ENCODE peak calls at places on chromosomes 3 and 15, in nine cellular contexts. K, V, M, U, C, S, B, T and X are unnamed samples. For H3K27me3, the result is how much of the 10 kb centered on the place peaks cover.

GRCh38 chr15:77497108-77497737 is 76.5 kb downstream of the HMG20A start:
- DNase-seq in M (peak), B (no peak), K (peak), T (peak), S (peak), U (no peak), C (peak), V (no peak), X (no peak)

GRCh38 chr15:29704950-29705597 is 117.2 kb downstream of the TJP1 start:
- DNase-seq in S (no peak), U (no peak), C (no peak), T (no peak), B (no peak), V (no peak), K (no peak), M (no peak), X (no peak)

GRCh38 chr15:26355671-26356070 is 417.2 kb downstream of the GABRB3 start:
- DNase-seq in C (no peak), U (no peak), S (no peak), B (no peak), M (no peak), K (no peak), T (no peak), V (no peak), X (no peak)

GRCh38 chr15:46703352-46703861 is 1013.9 kb upstream of the SEMA6D start:
- DNase-seq in T (no peak), V (no peak), K (no peak), B (no peak), U (no peak), M (no peak), S (no peak), C (no peak), X (no peak)

GRCh38 chr15:93331545-93332117 is 242.6 kb upstream of the RGMA start:
- DNase-seq in C (no peak), B (no peak), V (no peak), S (peak), K (no peak), M (no peak), T (no peak), U (no peak), X (no peak)

GRCh38 chr3:65902304-65902793 is 136.4 kb downstream of the MAGI1 start:
- DNase-seq in S (peak), M (no peak), C (no peak), K (peak), U (no peak), T (no peak), B (no peak), V (no peak), X (no peak)

GRCh38 chr3:4753073-4753691 is 226.1 kb upstream of the BHLHE40 start:
- DNase-seq in C (no peak), T (no peak), B (no peak), S (no peak), V (no peak), M (no peak), K (no peak), U (no peak), X (no peak)

GRCh38 chr15:51114437-51115119 is 19.9 kb upstream of the TNFAIP8L3 start:
- DNase-seq in T (no peak), M (no peak), U (no peak), C (peak), B (no peak), V (no peak), K (peak), S (no peak), X (no peak)

GRCh38 chr3:195110647-195111321 is 160.2 kb downstream of the XXYLT1 start:
- DNase-seq in K (peak), S (no peak), C (no peak), U (no peak), T (peak), V (no peak), B (no peak), M (no peak), X (no peak)

GRCh38 chr3:193333229-193333628 is 45.3 kb downstream of the ATP13A5 start:
- DNase-seq in B (no peak), V (no peak), C (no peak), U (no peak), S (no peak), M (no peak), T (no peak), K (no peak), X (no peak)

GRCh38 chr3:49661281-49661680 is 12.9 kb upstream of the APEH start:
- DNase-seq in U (no peak), V (no peak), B (no peak), S (no peak), C (peak), K (no peak), M (no peak), T (no peak), X (no peak)

GRCh38 chr15:46280753-46281521 is 646.1 kb downstream of the SQOR start:
- DNase-seq in M (no peak), V (no peak), S (peak), B (no peak), U (no peak), T (no peak), C (no peak), K (no peak), X (no peak)

GRCh38 chr3:183548262-183548769 is 7.2 kb downstream of the KLHL6 start:
- DNase-seq in S (peak), M (peak), T (no peak), K (peak), B (no peak), C (peak), U (no peak), V (no peak), X (no peak)

GRCh38 chr3:66106788-66107187 is 68.1 kb upstream of the MAGI1 start:
- DNase-seq in M (no peak), U (no peak), T (no peak), S (no peak), C (peak), B (no peak), V (no peak), K (no peak), X (no peak)

GRCh38 chr3:161084277-161084676 is 20.9 kb downstream of the B3GALNT1 start:
- DNase-seq in C (no peak), V (no peak), T (no peak), M (no peak), K (no peak), B (no peak), U (no peak), S (no peak), X (no peak)

GRCh38 chr3:162141232-162141631 is 644.6 kb downstream of the OTOL1 start:
- DNase-seq in C (peak), M (peak), B (no peak), S (no peak), V (no peak), K (peak), U (no peak), T (no peak), X (no peak)

GRCh38 chr3:50574280-50574831 is 5.0 kb downstream of the HEMK1 start:
- DNase-seq in T (no peak), M (no peak), U (no peak), V (no peak), S (no peak), C (no peak), B (peak), K (no peak), X (no peak)

GRCh38 chr15:78909791-78910228 is 35.0 kb downstream of the CTSH start:
- DNase-seq in S (peak), U (no peak), C (peak), B (no peak), T (no peak), M (peak), K (peak), V (no peak), X (no peak)

GRCh38 chr3:109927161-109927560 is 589.8 kb upstream of the DPPA4 start:
- DNase-seq in B (no peak), U (no peak), K (peak), V (no peak), T (no peak), M (peak), C (peak), S (no peak), X (no peak)

GRCh38 chr3:149590691-149591441 is 67.0 kb downstream of the WWTR1 start:
- DNase-seq in B (no peak), S (no peak), M (no peak), C (no peak), U (no peak), K (no peak), T (no peak), V (no peak), X (no peak)

GRCh38 chr15:55151621-55152020 is 45.1 kb downstream of the RSL24D1 start:
- DNase-seq in S (no peak), K (no peak), C (no peak), T (no peak), M (no peak), V (no peak), B (no peak), U (no peak), X (no peak)

GRCh38 chr15:69045810-69046209 is 31.3 kb downstream of the NOX5 start:
- DNase-seq in B (no peak), S (no peak), C (peak), V (no peak), U (no peak), T (no peak), K (peak), M (peak), X (no peak)

GRCh38 chr3:63753567-63753966 is 65.5 kb upstream of the C3orf49 start:
- DNase-seq in S (no peak), U (no peak), B (no peak), T (no peak), M (peak), V (no peak), C (peak), K (peak), X (no peak)

DNA sequence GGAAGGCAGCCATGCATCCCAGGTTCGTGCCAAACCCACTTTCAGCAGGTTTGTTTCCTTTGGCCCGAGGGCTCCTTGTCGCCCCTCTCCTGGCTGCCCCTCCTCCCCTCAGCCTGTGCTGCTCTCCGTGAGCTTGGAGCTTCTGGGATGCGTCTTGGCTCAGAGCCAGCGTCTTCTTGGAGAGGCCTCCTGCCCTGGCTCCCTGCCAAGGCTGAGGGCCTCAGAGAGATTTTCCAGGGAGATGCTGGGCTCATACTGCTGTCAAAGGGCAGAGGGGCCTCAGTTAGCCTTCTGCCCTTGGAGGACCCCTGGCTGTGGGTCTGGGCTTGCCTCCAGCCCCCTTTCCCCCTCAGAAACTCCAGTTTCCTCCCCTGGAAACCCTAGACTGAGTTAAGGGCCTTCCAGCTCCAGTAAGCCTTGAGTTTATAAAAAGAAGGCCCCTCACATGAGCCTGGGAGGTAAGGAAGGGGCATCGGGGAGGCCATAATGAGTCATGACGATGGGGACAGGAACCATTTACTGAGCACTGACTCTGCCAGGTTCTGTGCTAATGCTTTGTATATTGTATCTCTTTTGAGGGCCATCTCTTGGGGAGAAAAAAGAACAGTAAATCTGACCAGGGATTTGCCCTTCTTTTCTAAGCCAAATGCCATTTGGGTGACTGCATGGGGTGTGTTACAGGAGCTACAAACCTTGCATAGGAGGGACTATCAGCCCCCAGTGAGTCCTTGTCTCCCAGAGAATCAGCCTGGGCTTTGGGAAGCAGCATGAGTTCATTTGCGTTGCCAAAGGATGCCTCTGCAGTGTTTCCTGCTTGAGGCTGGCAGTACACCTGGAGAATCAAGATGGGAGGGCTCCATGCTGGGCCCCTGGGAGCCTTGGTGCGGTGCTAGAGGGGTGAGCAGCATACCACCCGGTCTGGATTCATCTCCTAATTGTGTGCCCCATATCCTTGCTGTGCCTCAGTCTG is 49.3 kb upstream of the POLG start:
- DNase-seq in U (no peak), K (peak), C (peak), V (no peak), T (peak), S (peak), M (no peak), B (no peak), X (no peak)
- H3K27me3 ChIP-seq in U (under half), K (half or more), C (half or more), V (under half), T (under half), S (under half), M (half or more), B (under half), X (under half)

GRCh38 chr15:70518201-70519003 is 245.0 kb downstream of the UACA start:
- DNase-seq in V (no peak), U (no peak), T (no peak), C (peak), K (no peak), B (no peak), S (no peak), M (no peak), X (no peak)
- H3K27me3 ChIP-seq in V (under half), U (under half), T (under half), C (under half), K (under half), B (under half), S (under half), M (under half), X (under half)

DNA sequence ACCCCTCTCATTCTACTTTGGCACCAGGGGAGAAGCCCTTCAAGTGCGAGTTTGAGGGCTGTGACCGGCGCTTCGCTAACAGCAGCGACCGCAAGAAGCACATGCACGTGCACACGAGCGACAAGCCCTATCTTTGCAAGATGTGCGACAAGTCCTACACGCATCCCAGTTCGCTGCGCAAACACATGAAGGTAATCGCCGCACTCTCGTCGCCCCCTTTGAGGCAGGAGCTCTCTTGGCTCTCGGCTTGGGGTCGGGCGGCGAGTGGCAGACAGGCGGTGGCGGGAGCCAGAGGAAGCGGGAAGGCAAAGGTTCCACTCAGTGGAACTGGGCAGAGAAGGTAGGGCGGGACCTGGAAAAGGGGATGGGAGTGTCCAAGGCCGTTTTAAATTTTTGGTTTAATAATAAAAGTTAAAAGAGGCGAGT is 3.3 kb downstream of the ZIC1 start:
- DNase-seq in C (no peak), U (no peak), K (no peak), M (no peak), V (no peak), T (no peak), S (peak), B (no peak), X (no peak)
- H3K27me3 ChIP-seq in C (under half), U (half or more), K (half or more), M (under half), V (under half), T (under half), S (half or more), B (under half), X (half or more)

GRCh38 chr15:96361309-96362000 is 31.0 kb downstream of the NR2F2 start:
- DNase-seq in V (no peak), C (no peak), K (no peak), B (no peak), U (no peak), T (no peak), M (no peak), S (peak), X (no peak)

GRCh38 chr15:96359772-96360498 is 29.4 kb downstream of the NR2F2 start:
- DNase-seq in K (peak), U (no peak), M (no peak), S (peak), C (peak), T (no peak), V (no peak), B (no peak), X (no peak)

GRCh38 chr15:96362001-96362758 is 31.7 kb downstream of the NR2F2 start:
- DNase-seq in K (no peak), U (no peak), M (no peak), V (no peak), S (no peak), B (no peak), C (no peak), T (no peak), X (no peak)

GRCh38 chr15:96359371-96359771 is 28.9 kb downstream of the NR2F2 start:
- DNase-seq in U (no peak), B (no peak), V (no peak), T (no peak), C (no peak), M (no peak), K (no peak), S (peak), X (no peak)

GRCh38 chr15:96360581-96361308 is 30.2 kb downstream of the NR2F2 start:
- DNase-seq in U (no peak), S (peak), B (no peak), T (no peak), C (no peak), K (no peak), V (no peak), M (no peak), X (no peak)
- H3K27me3 ChIP-seq in U (half or more), S (half or more), B (under half), T (under half), C (under half), K (half or more), V (under half), M (under half), X (under half)

GRCh38 chr3:128997486-128997885 is 3.6 kb upstream of the CFAP92 start:
- DNase-seq in S (no peak), T (no peak), K (no peak), C (no peak), M (no peak), V (no peak), B (no peak), U (no peak), X (no peak)
- H3K27me3 ChIP-seq in S (under half), T (under half), K (half or more), C (half or more), M (under half), V (under half), B (under half), U (under half), X (under half)

GRCh38 chr3:72092778-72093177 is 307.8 kb upstream of the PROK2 start:
- DNase-seq in S (no peak), C (no peak), T (no peak), B (no peak), M (no peak), V (no peak), K (no peak), U (no peak), X (no peak)
- H3K27me3 ChIP-seq in S (under half), C (under half), T (under half), B (under half), M (under half), V (under half), K (under half), U (under half), X (under half)

DNA sequence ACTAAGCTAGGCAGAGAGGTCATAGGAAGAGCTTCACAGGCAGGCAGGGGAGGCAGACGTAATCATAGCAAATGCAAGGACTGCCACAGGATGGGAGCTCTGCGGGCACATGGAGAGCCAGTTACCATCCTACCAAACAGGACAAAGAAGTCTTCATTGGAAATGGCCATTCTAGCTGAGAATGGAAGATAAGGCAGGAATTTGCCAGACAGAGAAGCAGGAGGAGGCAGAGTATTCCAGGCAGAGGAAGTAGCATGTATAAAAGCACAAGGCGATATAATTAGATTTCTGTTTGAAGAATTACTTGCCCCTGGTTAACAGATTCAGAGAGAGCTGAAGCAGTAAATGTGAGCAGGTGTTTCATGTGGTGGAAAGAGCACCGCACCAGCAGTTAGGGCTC is 3.5 kb upstream of the SEMA5B start:
- DNase-seq in C (no peak), V (no peak), B (no peak), K (no peak), M (no peak), S (no peak), T (no peak), U (no peak), X (no peak)
- H3K27me3 ChIP-seq in C (half or more), V (under half), B (under half), K (under half), M (under half), S (under half), T (under half), U (under half), X (under half)

DNA sequence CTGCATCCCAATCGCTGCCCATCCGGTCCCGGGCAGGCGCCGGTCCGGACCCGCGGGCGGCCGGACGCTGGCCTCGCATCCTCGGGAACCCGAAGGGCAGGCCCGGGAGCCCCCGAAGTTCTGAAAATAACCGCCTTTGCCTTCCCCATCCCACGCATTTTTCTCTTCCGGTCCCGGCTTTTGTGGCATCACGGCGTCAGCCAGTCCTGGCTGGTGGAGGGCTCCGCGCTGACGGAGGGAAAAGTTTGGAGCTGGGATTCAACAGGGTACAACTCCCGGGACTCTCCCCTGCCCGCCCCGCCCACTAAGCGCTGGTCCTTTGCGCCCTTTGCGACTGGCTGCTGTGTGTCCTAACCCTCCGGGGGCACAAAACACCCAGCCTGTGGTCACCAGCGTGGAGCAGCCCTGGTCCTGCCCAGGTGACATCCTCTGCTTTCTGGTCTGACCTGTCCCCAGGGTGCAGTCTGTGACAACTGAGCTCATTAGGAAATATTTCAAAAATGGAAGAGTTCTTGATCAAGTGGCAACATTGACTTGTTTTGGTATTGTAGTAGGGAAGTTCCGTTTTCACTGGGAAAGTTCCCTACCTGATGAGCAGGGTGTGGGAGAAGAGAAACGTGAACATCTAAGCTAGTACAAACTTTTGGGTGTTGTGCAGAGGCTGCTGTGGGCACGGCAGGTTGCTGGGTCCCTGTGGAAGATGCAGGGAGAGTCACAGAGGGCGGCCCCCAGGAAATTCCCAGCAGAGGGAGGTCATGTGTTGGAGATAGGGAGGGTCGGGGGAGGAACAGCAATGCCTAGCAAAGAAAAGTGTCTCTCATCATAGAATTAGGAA is 754 bp downstream of the ARNT2 start:
- DNase-seq in U (no peak), K (peak), M (no peak), V (no peak), S (peak), C (no peak), T (no peak), B (no peak), X (no peak)
- H3K27me3 ChIP-seq in U (under half), K (half or more), M (under half), V (under half), S (under half), C (under half), T (under half), B (under half), X (under half)